ENCODE peak calls at places on chromosomes 12 and 14, in nine cellular contexts. D, J, M, Q, Y, W, X, B and L are unnamed samples.

GRCh38 chr12:121649819-121650353 is 19.6 kb downstream of the MORN3 start:
- DNase-seq in Y (peak), J (no peak), D (no peak), M (no peak), X (no peak), W (no peak), B (no peak), Q (no peak), L (no peak)

GRCh38 chr14:65414961-65415589 is 2.5 kb downstream of the FUT8 start:
- DNase-seq in B (no peak), D (peak), M (no peak), W (peak), X (peak), J (no peak), Y (peak), Q (no peak), L (peak)

GRCh38 chr14:60980811-60981625 is at the start of the genes SLC38A6 and TRMT5:
- DNase-seq in M (peak), Q (peak), X (peak), B (peak), D (peak), Y (peak), W (peak), J (peak), L (peak)

GRCh38 chr12:5794156-5794555 is 150.9 kb downstream of the ANO2 start:
- DNase-seq in W (no peak), M (no peak), D (no peak), B (no peak), X (no peak), J (no peak), Q (no peak), Y (no peak), L (no peak)

GRCh38 chr14:35991356-35991755 is 165.2 kb downstream of the BRMS1L start:
- DNase-seq in Y (no peak), D (no peak), B (no peak), Q (no peak), W (no peak), J (no peak), X (no peak), M (no peak), L (no peak)

GRCh38 chr14:101813833-101814232 is 52.3 kb downstream of the PPP2R5C start:
- DNase-seq in J (no peak), Y (no peak), M (no peak), W (no peak), D (no peak), X (no peak), Q (no peak), B (no peak), L (no peak)

GRCh38 chr12:113259499-113259953 is 38.3 kb downstream of the TPCN1 start:
- DNase-seq in J (peak), D (no peak), M (peak), Q (no peak), W (no peak), X (peak), B (peak), Y (no peak), L (no peak)

GRCh38 chr12:17169726-17170471 is 563.9 kb upstream of the LMO3 start:
- DNase-seq in Y (no peak), W (no peak), M (no peak), B (no peak), D (no peak), J (no peak), Q (no peak), X (no peak), L (no peak)

GRCh38 chr12:88243886-88244491 is 101.9 kb downstream of the TMTC3 start:
- DNase-seq in M (no peak), X (peak), B (no peak), Q (no peak), W (no peak), J (no peak), Y (no peak), D (no peak), L (no peak)

GRCh38 chr12:68867606-68868005 is 59.6 kb downstream of the MDM2 start:
- DNase-seq in Q (no peak), W (no peak), J (no peak), Y (no peak), X (no peak), B (no peak), D (no peak), M (no peak), L (no peak)

GRCh38 chr14:99604766-99605298 is 825 bp upstream of the CCDC85C start:
- DNase-seq in D (peak), W (peak), Q (peak), M (peak), X (peak), Y (peak), B (peak), J (peak), L (peak)

GRCh38 chr14:90500665-90501370 is 104.0 kb downstream of the CALM1 start:
- DNase-seq in B (no peak), Q (no peak), Y (no peak), D (no peak), X (no peak), W (no peak), J (no peak), M (no peak), L (no peak)

GRCh38 chr14:86124328-86124727 is 594.4 kb downstream of the FLRT2 start:
- DNase-seq in Y (no peak), D (no peak), J (no peak), M (no peak), W (no peak), Q (no peak), X (no peak), B (no peak), L (no peak)

GRCh38 chr14:70289138-70289537 is 70.3 kb downstream of the COX16 start:
- DNase-seq in Y (peak), J (no peak), X (no peak), W (peak), M (no peak), D (peak), Q (no peak), B (no peak), L (no peak)

GRCh38 chr14:75370416-75371205 is 57.2 kb upstream of the JDP2 start:
- DNase-seq in Q (no peak), B (no peak), W (no peak), M (no peak), J (no peak), D (no peak), Y (no peak), X (no peak), L (no peak)

GRCh38 chr12:12466157-12466556 is 96.5 kb downstream of the DUSP16 start:
- DNase-seq in J (no peak), X (no peak), W (peak), Y (peak), M (no peak), Q (no peak), D (no peak), B (no peak), L (peak)

GRCh38 chr12:127044841-127045240 is 1222.1 kb upstream of the TMEM132C start:
- DNase-seq in J (no peak), W (no peak), X (no peak), B (no peak), Y (no peak), D (no peak), Q (no peak), M (no peak), L (no peak)

GRCh38 chr12:30146561-30146960 is 362.8 kb upstream of the TMTC1 start:
- DNase-seq in X (no peak), Y (no peak), W (no peak), Q (no peak), D (no peak), M (no peak), J (no peak), B (no peak), L (no peak)

GRCh38 chr14:31286456-31287293 is 79.1 kb upstream of the HECTD1 start:
- DNase-seq in Y (no peak), B (no peak), M (peak), X (no peak), Q (no peak), D (no peak), W (no peak), J (no peak), L (no peak)

GRCh38 chr14:70654609-70655008 is 12.9 kb downstream of the TTC9 start:
- DNase-seq in X (no peak), Y (peak), W (no peak), J (no peak), Q (no peak), B (no peak), M (no peak), D (peak), L (no peak)

GRCh38 chr14:37150414-37150813 is 22.0 kb downstream of the SLC25A21 start:
- DNase-seq in Y (no peak), J (no peak), X (peak), W (no peak), D (no peak), Q (no peak), M (no peak), B (no peak), L (no peak)

GRCh38 chr14:92519246-92520101 is 5.9 kb downstream of the RIN3 start:
- DNase-seq in W (no peak), M (no peak), J (no peak), D (no peak), Q (no peak), Y (no peak), X (no peak), B (no peak), L (no peak)

GRCh38 chr12:53805067-53805466 is 53.3 kb upstream of the CISTR start:
- DNase-seq in Q (no peak), X (peak), D (no peak), Y (no peak), M (no peak), J (no peak), B (no peak), W (no peak), L (no peak)

GRCh38 chr12:95202691-95203476 is 14.4 kb downstream of the FGD6 start:
- DNase-seq in Q (no peak), Y (no peak), M (no peak), D (no peak), X (peak), W (no peak), J (no peak), B (no peak), L (no peak)